ENCODE peak calls at places on chromosomes 12 and 14, in six cellular contexts. R, F, I, V, T and H are unnamed samples. For H3K4me1, the result is how much of the 10 kb centered on the place peaks cover.

GRCh38 chr12:59166457-59166856 is 246.2 kb upstream of the LRIG3 start:
- DNase-seq in F (no peak), R (no peak), I (no peak), T (no peak), V (no peak), H (no peak)

GRCh38 chr14:35365130-35366047 is 39.2 kb downstream of the NFKBIA start:
- DNase-seq in T (no peak), F (peak), R (peak), I (peak), V (no peak), H (no peak)

GRCh38 chr14:67485501-67486095 is 2.9 kb downstream of the TMEM229B start:
- DNase-seq in F (no peak), V (no peak), R (no peak), T (no peak), I (no peak), H (no peak)

GRCh38 chr12:54052745-54053624 is 650 bp upstream of the HOXC4 start:
- DNase-seq in R (no peak), V (peak), I (no peak), F (no peak), T (no peak), H (no peak)

GRCh38 chr12:104748790-104749189 is 209.3 kb downstream of the SLC41A2 start:
- DNase-seq in V (no peak), I (no peak), F (no peak), T (no peak), R (no peak), H (no peak)

GRCh38 chr12:779745-780734 is 27.7 kb downstream of the WNK1 start:
- DNase-seq in T (no peak), R (no peak), I (no peak), V (no peak), F (peak), H (no peak)

GRCh38 chr14:64725360-64725815 is 21.2 kb downstream of the PLEKHG3 start:
- DNase-seq in F (no peak), I (no peak), T (no peak), V (no peak), R (no peak), H (no peak)

GRCh38 chr14:58298880-58299664 is 717 bp downstream of the ARID4A start:
- DNase-seq in I (peak), V (no peak), T (peak), R (no peak), F (no peak), H (no peak)

GRCh38 chr12:87603727-87604126 is 425.5 kb downstream of the C12orf50 start:
- DNase-seq in I (no peak), V (no peak), F (no peak), T (no peak), R (no peak), H (no peak)

GRCh38 chr12:120851444-120851843 is 52.7 kb downstream of the SPPL3 start:
- DNase-seq in T (no peak), I (no peak), F (no peak), R (no peak), V (no peak), H (no peak)

GRCh38 chr12:80101126-80101525 is 1.8 kb downstream of the OTOGL start:
- DNase-seq in V (no peak), I (no peak), R (no peak), T (no peak), F (no peak), H (no peak)

GRCh38 chr12:27864521-27864920 is 84.5 kb upstream of the MANSC4 start:
- DNase-seq in T (no peak), V (no peak), I (no peak), F (no peak), R (no peak), H (no peak)

DNA sequence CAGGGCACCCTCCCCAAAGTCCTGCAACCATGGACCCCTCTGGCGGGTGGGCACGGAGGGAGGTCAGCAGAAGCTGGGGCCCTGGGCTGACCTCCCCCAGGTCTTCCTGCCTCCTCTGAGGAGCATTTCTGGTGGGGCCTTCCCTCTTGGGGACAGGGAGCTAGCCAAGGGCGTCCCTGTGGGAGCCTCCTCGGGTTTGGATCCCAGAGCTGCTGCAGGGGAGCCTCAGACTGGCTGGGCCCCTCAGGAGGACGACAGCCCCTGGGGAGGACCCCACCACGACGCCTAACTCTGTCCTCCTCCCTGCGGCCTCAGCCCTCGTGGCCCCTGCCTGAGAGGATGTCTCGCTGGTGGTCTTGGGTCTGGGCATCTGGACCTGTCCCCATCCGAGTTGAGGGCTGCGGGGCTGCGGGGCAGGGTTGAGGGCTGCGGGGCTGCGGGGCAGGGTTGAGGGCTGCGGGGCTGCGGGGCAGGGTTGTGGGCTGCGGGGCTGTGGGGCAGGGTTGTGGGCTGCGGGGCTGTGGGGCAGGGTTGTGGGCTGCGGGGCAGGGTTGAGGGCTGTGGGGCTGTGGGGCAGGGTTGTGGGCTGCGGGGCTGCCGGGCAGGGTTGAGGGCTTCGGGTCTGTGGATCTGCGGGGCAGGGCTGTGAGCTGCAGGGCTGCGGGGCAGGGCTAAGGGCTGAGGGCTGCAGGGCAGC is 37.4 kb downstream of the FBRSL1 start:
- DNase-seq in R (no peak), F (no peak), V (no peak), T (no peak), I (no peak), H (no peak)
- H3K4me3 ChIP-seq in R (no peak), F (no peak), V (no peak), T (no peak), I (no peak), H (no peak)

GRCh38 chr12:107411792-107412535 is 273.6 kb upstream of the PWP1 start:
- DNase-seq in T (no peak), F (no peak), I (no peak), R (no peak), V (no peak), H (no peak)
- TF ChIP-seq ZNF274 in T (no peak), F (no peak), I (no peak), R (no peak), V (no peak), H (no peak)

DNA sequence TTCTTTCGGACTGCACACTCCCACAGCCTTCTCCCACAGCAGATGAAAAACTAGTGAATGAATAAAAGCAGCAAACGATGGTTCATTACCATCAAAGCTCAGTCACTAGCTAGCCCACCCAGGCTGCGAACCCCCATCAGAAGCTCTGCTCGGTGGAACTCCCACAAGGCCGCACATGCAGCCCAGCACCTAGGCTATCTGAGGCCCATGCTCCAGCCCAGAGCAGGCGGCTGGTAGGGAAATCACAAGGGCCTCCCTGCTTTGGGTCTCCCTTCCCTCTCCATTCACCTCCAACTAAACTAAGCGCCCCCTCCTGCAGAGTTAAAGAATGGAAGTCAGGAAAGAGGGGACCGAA is 69.1 kb downstream of the ITPK1 start:
- DNase-seq in R (no peak), F (no peak), I (no peak), T (no peak), V (no peak), H (no peak)
- H3K4me1 ChIP-seq in R (half or more), F (half or more), I (under half), T (under half), V (under half), H (under half)

DNA sequence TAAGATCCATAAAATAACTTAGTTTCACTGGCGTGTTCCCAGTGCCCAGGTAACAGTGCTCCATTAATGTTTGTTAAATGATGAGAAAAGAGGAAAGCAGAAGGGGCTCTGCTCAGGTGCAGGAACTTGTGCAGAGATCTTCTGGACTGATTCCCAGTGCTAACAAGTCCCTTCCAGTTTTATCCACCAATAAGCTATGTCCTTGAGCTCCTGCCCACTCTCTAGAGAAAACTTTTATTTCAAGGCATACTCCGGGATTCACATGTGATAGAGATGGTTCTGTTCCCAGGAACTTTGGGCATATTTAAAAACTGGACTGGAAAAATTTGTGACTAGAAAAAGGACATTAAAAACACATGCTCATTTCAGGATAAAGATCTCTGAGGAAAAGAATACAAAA is 1.9 kb downstream of the GYS2 start:
- DNase-seq in R (no peak), I (no peak), T (no peak), F (no peak), V (no peak), H (no peak)
- H3K4me3 ChIP-seq in R (no peak), I (no peak), T (no peak), F (no peak), V (no peak), H (no peak)

GRCh38 chr12:11540615-11541014 is 108.9 kb upstream of the ETV6 start:
- DNase-seq in T (no peak), V (no peak), F (no peak), R (no peak), I (no peak), H (no peak)

GRCh38 chr12:11543513-11544168 is 105.8 kb upstream of the ETV6 start:
- DNase-seq in T (no peak), F (no peak), I (no peak), R (no peak), V (no peak), H (no peak)

GRCh38 chr12:11542599-11542998 is 106.9 kb upstream of the ETV6 start:
- DNase-seq in V (no peak), F (no peak), T (no peak), R (no peak), I (no peak), H (no peak)

GRCh38 chr12:11540156-11540555 is 109.3 kb upstream of the ETV6 start:
- DNase-seq in R (no peak), F (no peak), T (no peak), I (no peak), V (no peak), H (no peak)

DNA sequence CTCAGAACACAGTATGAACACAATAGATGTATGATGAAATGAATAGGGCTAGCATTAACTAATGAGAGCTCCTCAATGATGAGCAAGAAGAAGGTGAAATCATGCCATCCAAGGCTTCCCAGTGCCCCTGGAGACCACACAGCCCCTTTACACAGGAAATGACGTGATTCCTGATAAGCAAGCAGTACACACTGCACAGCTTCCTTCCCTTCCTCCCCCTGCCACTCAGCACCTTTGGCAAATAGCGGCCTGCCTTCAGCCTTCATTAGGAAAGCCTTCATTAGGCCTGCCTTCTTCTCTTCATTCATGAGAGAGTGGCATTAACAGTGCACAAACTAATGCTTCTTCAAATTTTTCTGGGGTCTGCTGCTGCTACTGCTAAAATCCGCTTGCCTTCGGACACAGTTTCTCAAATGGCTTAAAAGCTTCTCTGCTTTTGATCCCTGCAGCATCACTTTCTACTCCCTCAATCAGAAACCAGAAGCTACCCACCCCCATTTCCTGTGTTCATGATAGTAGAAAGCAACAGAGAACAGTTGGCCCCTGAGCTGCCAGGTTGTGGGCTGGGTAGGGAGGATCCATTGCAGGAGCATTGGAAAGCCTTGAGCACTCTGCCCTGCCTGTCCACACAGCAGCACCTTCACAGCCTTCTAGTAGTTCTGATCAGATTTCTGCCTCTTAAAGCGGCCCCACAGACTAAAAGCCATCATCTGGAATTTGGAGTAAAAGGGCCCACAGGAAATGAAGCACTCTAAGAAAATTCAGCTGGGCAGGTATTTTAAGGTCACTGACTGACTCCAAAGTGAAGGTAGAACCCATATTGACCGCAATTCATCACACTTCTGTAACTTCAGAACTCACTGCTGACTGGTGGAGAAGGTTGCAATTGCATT is 103.8 kb upstream of the ETV6 start:
- DNase-seq in T (no peak), V (peak), F (no peak), I (no peak), R (no peak), H (no peak)
- TF ChIP-seq ZNF274 in T (no peak), V (no peak), F (no peak), I (no peak), R (no peak), H (no peak)

GRCh38 chr12:124458992-124459851 is 108.2 kb downstream of the NCOR2 start:
- DNase-seq in F (no peak), V (no peak), T (no peak), I (no peak), R (no peak), H (no peak)

GRCh38 chr12:124456652-124457152 is 110.7 kb downstream of the NCOR2 start:
- DNase-seq in R (no peak), T (no peak), F (no peak), V (no peak), I (no peak), H (no peak)

GRCh38 chr12:124459852-124460645 is 107.4 kb downstream of the NCOR2 start:
- DNase-seq in R (no peak), F (no peak), V (no peak), T (no peak), I (no peak), H (no peak)

GRCh38 chr12:124457287-124458219 is 109.9 kb downstream of the NCOR2 start:
- DNase-seq in R (no peak), I (no peak), V (no peak), T (no peak), F (no peak), H (no peak)

GRCh38 chr12:124458220-124458991 is 109.0 kb downstream of the NCOR2 start:
- DNase-seq in R (no peak), I (no peak), T (no peak), F (no peak), V (no peak), H (no peak)
- H3K4me1 ChIP-seq in R (under half), I (under half), T (under half), F (under half), V (under half), H (under half)

GRCh38 chr14:105481886-105482454 is 4.7 kb upstream of the CRIP1 start:
- DNase-seq in R (peak), V (peak), T (peak), F (peak), I (peak), H (peak)
- H3K4me3 ChIP-seq in R (peak), V (no peak), T (no peak), F (no peak), I (no peak), H (peak)

DNA sequence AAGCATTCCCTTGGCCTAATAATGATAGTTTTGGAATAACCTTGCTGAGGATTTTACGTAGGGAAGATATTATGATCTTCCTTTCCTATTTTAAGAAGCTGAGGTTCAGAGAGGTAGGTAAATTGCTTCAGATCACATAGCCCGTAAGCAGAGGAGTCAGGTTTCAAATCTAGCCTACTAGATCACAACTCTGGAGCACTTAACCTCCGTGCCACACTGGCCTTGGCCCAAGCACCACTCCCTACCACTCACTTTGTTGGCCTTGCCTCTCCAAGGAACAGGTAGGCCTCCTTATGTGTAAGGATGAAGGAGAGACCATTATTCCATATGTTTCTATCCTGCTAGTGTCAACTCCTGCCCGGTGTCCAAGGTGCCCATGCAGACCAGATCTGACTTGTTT is 12.4 kb upstream of the ACOT1 start:
- DNase-seq in I (peak), T (no peak), F (no peak), V (no peak), R (no peak), H (no peak)
- TF ChIP-seq ZNF274 in I (no peak), T (no peak), F (no peak), V (no peak), R (no peak), H (no peak)

GRCh38 chr14:29971101-29971500 is 43.5 kb upstream of the PRKD1 start:
- DNase-seq in F (no peak), R (no peak), T (no peak), V (no peak), I (no peak), H (no peak)
- H3K4me1 ChIP-seq in F (under half), R (under half), T (under half), V (under half), I (under half), H (under half)